ENCODE peak calls at places on chromosomes 1 and 21, in eight cellular contexts. One of them, this sample, is unnamed.
A peak's percentile ranks its signal among the peaks of the same experiment; 100 is the strongest.

GRCh38 chr1:211735208-211736170 is 60.1 kb upstream of the NEK2 start:
- DNase-seq in astrocyte of the spinal cord: peak; percentile 86
- DNase-seq in T-helper 9 cell: no peak
- DNase-seq in activated CD4-positive, alpha-beta T cell treated with anti-CD3 and anti-CD28 coated beads, Interleukin-2, amount 50 U/mL, for 48 hours: no peak
- DNase-seq in NCI-H146: no peak
- DNase-seq in GM04503: peak; percentile 75
- DNase-seq in HuH-7: no peak
- DNase-seq in GM10248: no peak
- DNase-seq in this sample: peak; percentile 95

GRCh38 chr1:87292684-87293493 is 35.8 kb upstream of the LMO4 start:
- DNase-seq in activated CD4-positive, alpha-beta T cell treated with anti-CD3 and anti-CD28 coated beads, Interleukin-2, amount 50 U/mL, for 48 hours: peak; percentile 65
- DNase-seq in GM10248: peak; percentile 48
- DNase-seq in GM04503: no peak
- DNase-seq in NCI-H146: peak; percentile 61
- DNase-seq in T-helper 9 cell: peak; percentile 58
- DNase-seq in astrocyte of the spinal cord: peak; percentile 62
- DNase-seq in HuH-7: peak; percentile 33
- DNase-seq in this sample: peak; percentile 74

GRCh38 chr1:109201123-109201703 is 12.5 kb upstream of the SARS1 start:
- DNase-seq in GM04503: peak; percentile 38
- DNase-seq in activated CD4-positive, alpha-beta T cell treated with anti-CD3 and anti-CD28 coated beads, Interleukin-2, amount 50 U/mL, for 48 hours: peak; percentile 84
- DNase-seq in GM10248: peak; percentile 75
- DNase-seq in astrocyte of the spinal cord: peak; percentile 87
- DNase-seq in NCI-H146: peak; percentile 20
- DNase-seq in HuH-7: peak; percentile 57
- DNase-seq in T-helper 9 cell: no peak
- DNase-seq in this sample: peak; percentile 98

GRCh38 chr1:154913242-154913641 is 23.3 kb downstream of the PMVK start:
- DNase-seq in GM04503: no peak
- DNase-seq in astrocyte of the spinal cord: no peak
- DNase-seq in NCI-H146: peak; percentile 41
- DNase-seq in HuH-7: no peak
- DNase-seq in activated CD4-positive, alpha-beta T cell treated with anti-CD3 and anti-CD28 coated beads, Interleukin-2, amount 50 U/mL, for 48 hours: no peak
- DNase-seq in GM10248: no peak
- DNase-seq in T-helper 9 cell: no peak
- DNase-seq in this sample: no peak

GRCh38 chr21:33871171-33871570 is 44.4 kb downstream of the ATP5PO start:
- DNase-seq in astrocyte of the spinal cord: peak; percentile 19
- DNase-seq in HuH-7: no peak
- DNase-seq in activated CD4-positive, alpha-beta T cell treated with anti-CD3 and anti-CD28 coated beads, Interleukin-2, amount 50 U/mL, for 48 hours: no peak
- DNase-seq in GM04503: no peak
- DNase-seq in NCI-H146: no peak
- DNase-seq in GM10248: no peak
- DNase-seq in T-helper 9 cell: no peak
- DNase-seq in this sample: no peak

GRCh38 chr1:160309183-160309535 is 24.2 kb upstream of the PEX19 start:
- DNase-seq in HuH-7: no peak
- DNase-seq in T-helper 9 cell: no peak
- DNase-seq in activated CD4-positive, alpha-beta T cell treated with anti-CD3 and anti-CD28 coated beads, Interleukin-2, amount 50 U/mL, for 48 hours: no peak
- DNase-seq in GM04503: no peak
- DNase-seq in astrocyte of the spinal cord: peak; percentile 25
- DNase-seq in NCI-H146: no peak
- DNase-seq in GM10248: no peak
- DNase-seq in this sample: peak; percentile 91

GRCh38 chr1:41242645-41243171 is 602 bp upstream of the SCMH1 start:
- DNase-seq in GM10248: no peak
- DNase-seq in GM04503: no peak
- DNase-seq in activated CD4-positive, alpha-beta T cell treated with anti-CD3 and anti-CD28 coated beads, Interleukin-2, amount 50 U/mL, for 48 hours: no peak
- DNase-seq in astrocyte of the spinal cord: no peak
- DNase-seq in T-helper 9 cell: peak; percentile 2
- DNase-seq in HuH-7: no peak
- DNase-seq in NCI-H146: peak; percentile 48
- DNase-seq in this sample: no peak

GRCh38 chr1:8303141-8303540 is 14.8 kb upstream of the SLC45A1 start:
- DNase-seq in GM04503: peak; percentile 25
- DNase-seq in HuH-7: no peak
- DNase-seq in GM10248: no peak
- DNase-seq in astrocyte of the spinal cord: peak; percentile 42
- DNase-seq in T-helper 9 cell: no peak
- DNase-seq in activated CD4-positive, alpha-beta T cell treated with anti-CD3 and anti-CD28 coated beads, Interleukin-2, amount 50 U/mL, for 48 hours: no peak
- DNase-seq in NCI-H146: no peak
- DNase-seq in this sample: no peak

GRCh38 chr1:28971980-28972771 is 57.8 kb downstream of the EPB41 start:
- DNase-seq in activated CD4-positive, alpha-beta T cell treated with anti-CD3 and anti-CD28 coated beads, Interleukin-2, amount 50 U/mL, for 48 hours: peak; percentile 30
- DNase-seq in astrocyte of the spinal cord: peak; percentile 92
- DNase-seq in GM10248: no peak
- DNase-seq in HuH-7: no peak
- DNase-seq in GM04503: peak; percentile 93
- DNase-seq in T-helper 9 cell: no peak
- DNase-seq in NCI-H146: no peak
- DNase-seq in this sample: peak; percentile 95

GRCh38 chr1:63674865-63675815 is 81.9 kb downstream of the PGM1 start:
- DNase-seq in astrocyte of the spinal cord: peak; percentile 33
- DNase-seq in T-helper 9 cell: no peak
- DNase-seq in GM04503: no peak
- DNase-seq in activated CD4-positive, alpha-beta T cell treated with anti-CD3 and anti-CD28 coated beads, Interleukin-2, amount 50 U/mL, for 48 hours: no peak
- DNase-seq in NCI-H146: no peak
- DNase-seq in GM10248: no peak
- DNase-seq in HuH-7: no peak
- DNase-seq in this sample: no peak

GRCh38 chr1:109776206-109776835 is 12.6 kb upstream of the EPS8L3 start:
- DNase-seq in HuH-7: no peak
- DNase-seq in T-helper 9 cell: no peak
- DNase-seq in activated CD4-positive, alpha-beta T cell treated with anti-CD3 and anti-CD28 coated beads, Interleukin-2, amount 50 U/mL, for 48 hours: no peak
- DNase-seq in astrocyte of the spinal cord: no peak
- DNase-seq in GM04503: no peak
- DNase-seq in NCI-H146: no peak
- DNase-seq in GM10248: no peak
- DNase-seq in this sample: no peak

GRCh38 chr1:212962509-212962908 is 12.2 kb downstream of the VASH2 start:
- DNase-seq in activated CD4-positive, alpha-beta T cell treated with anti-CD3 and anti-CD28 coated beads, Interleukin-2, amount 50 U/mL, for 48 hours: no peak
- DNase-seq in HuH-7: no peak
- DNase-seq in GM10248: no peak
- DNase-seq in GM04503: no peak
- DNase-seq in NCI-H146: no peak
- DNase-seq in T-helper 9 cell: no peak
- DNase-seq in astrocyte of the spinal cord: no peak
- DNase-seq in this sample: no peak

GRCh38 chr21:22346576-22346975 is 1348.4 kb downstream of the NCAM2 start:
- DNase-seq in activated CD4-positive, alpha-beta T cell treated with anti-CD3 and anti-CD28 coated beads, Interleukin-2, amount 50 U/mL, for 48 hours: no peak
- DNase-seq in GM10248: no peak
- DNase-seq in astrocyte of the spinal cord: no peak
- DNase-seq in GM04503: no peak
- DNase-seq in NCI-H146: peak; percentile 40
- DNase-seq in HuH-7: no peak
- DNase-seq in T-helper 9 cell: no peak
- DNase-seq in this sample: no peak

GRCh38 chr1:172906778-172907592 is 143.8 kb downstream of the TNFSF18 start:
- DNase-seq in NCI-H146: no peak
- DNase-seq in GM04503: peak; percentile 81
- DNase-seq in GM10248: no peak
- DNase-seq in astrocyte of the spinal cord: peak; percentile 89
- DNase-seq in T-helper 9 cell: no peak
- DNase-seq in HuH-7: no peak
- DNase-seq in activated CD4-positive, alpha-beta T cell treated with anti-CD3 and anti-CD28 coated beads, Interleukin-2, amount 50 U/mL, for 48 hours: no peak
- DNase-seq in this sample: peak; percentile 92

GRCh38 chr1:212213754-212214153 is 71.5 kb upstream of the PPP2R5A start:
- DNase-seq in astrocyte of the spinal cord: no peak
- DNase-seq in T-helper 9 cell: no peak
- DNase-seq in GM10248: no peak
- DNase-seq in activated CD4-positive, alpha-beta T cell treated with anti-CD3 and anti-CD28 coated beads, Interleukin-2, amount 50 U/mL, for 48 hours: no peak
- DNase-seq in HuH-7: peak; percentile 24
- DNase-seq in GM04503: no peak
- DNase-seq in NCI-H146: no peak
- DNase-seq in this sample: no peak

GRCh38 chr1:99003911-99004269 is 771 bp downstream of the PLPPR5 start:
- DNase-seq in GM10248: peak; percentile 4
- DNase-seq in NCI-H146: no peak
- DNase-seq in activated CD4-positive, alpha-beta T cell treated with anti-CD3 and anti-CD28 coated beads, Interleukin-2, amount 50 U/mL, for 48 hours: no peak
- DNase-seq in GM04503: no peak
- DNase-seq in T-helper 9 cell: no peak
- DNase-seq in astrocyte of the spinal cord: no peak
- DNase-seq in HuH-7: no peak
- DNase-seq in this sample: no peak

GRCh38 chr1:1785666-1786065 is 7.4 kb upstream of the NADK start:
- DNase-seq in astrocyte of the spinal cord: no peak
- DNase-seq in T-helper 9 cell: no peak
- DNase-seq in NCI-H146: no peak
- DNase-seq in GM10248: no peak
- DNase-seq in activated CD4-positive, alpha-beta T cell treated with anti-CD3 and anti-CD28 coated beads, Interleukin-2, amount 50 U/mL, for 48 hours: no peak
- DNase-seq in GM04503: no peak
- DNase-seq in HuH-7: no peak
- DNase-seq in this sample: no peak

GRCh38 chr1:30445449-30445848 is 277.9 kb downstream of the MATN1 start:
- DNase-seq in astrocyte of the spinal cord: no peak
- DNase-seq in NCI-H146: no peak
- DNase-seq in activated CD4-positive, alpha-beta T cell treated with anti-CD3 and anti-CD28 coated beads, Interleukin-2, amount 50 U/mL, for 48 hours: no peak
- DNase-seq in HuH-7: no peak
- DNase-seq in GM10248: no peak
- DNase-seq in GM04503: no peak
- DNase-seq in T-helper 9 cell: no peak
- DNase-seq in this sample: no peak

GRCh38 chr1:45880930-45881329 is 77.5 kb downstream of the MAST2 start:
- DNase-seq in T-helper 9 cell: no peak
- DNase-seq in astrocyte of the spinal cord: peak; percentile 45
- DNase-seq in activated CD4-positive, alpha-beta T cell treated with anti-CD3 and anti-CD28 coated beads, Interleukin-2, amount 50 U/mL, for 48 hours: no peak
- DNase-seq in NCI-H146: no peak
- DNase-seq in GM04503: peak; percentile 33
- DNase-seq in GM10248: no peak
- DNase-seq in HuH-7: no peak
- DNase-seq in this sample: peak; percentile 65

GRCh38 chr1:42880384-42880783 is 34.0 kb downstream of the ZNF691 start:
- DNase-seq in GM04503: no peak
- DNase-seq in HuH-7: no peak
- DNase-seq in GM10248: no peak
- DNase-seq in NCI-H146: no peak
- DNase-seq in astrocyte of the spinal cord: no peak
- DNase-seq in T-helper 9 cell: no peak
- DNase-seq in activated CD4-positive, alpha-beta T cell treated with anti-CD3 and anti-CD28 coated beads, Interleukin-2, amount 50 U/mL, for 48 hours: no peak
- DNase-seq in this sample: no peak

GRCh38 chr1:55519937-55520683 is 304.9 kb upstream of the USP24 start:
- DNase-seq in GM10248: no peak
- DNase-seq in astrocyte of the spinal cord: no peak
- DNase-seq in GM04503: no peak
- DNase-seq in activated CD4-positive, alpha-beta T cell treated with anti-CD3 and anti-CD28 coated beads, Interleukin-2, amount 50 U/mL, for 48 hours: no peak
- DNase-seq in NCI-H146: no peak
- DNase-seq in T-helper 9 cell: no peak
- DNase-seq in HuH-7: no peak
- DNase-seq in this sample: peak; percentile 21

GRCh38 chr1:176119549-176119948 is 87.5 kb downstream of the COP1 start:
- DNase-seq in HuH-7: peak; percentile 12
- DNase-seq in GM04503: no peak
- DNase-seq in NCI-H146: no peak
- DNase-seq in GM10248: peak; percentile 11
- DNase-seq in T-helper 9 cell: no peak
- DNase-seq in astrocyte of the spinal cord: no peak
- DNase-seq in activated CD4-positive, alpha-beta T cell treated with anti-CD3 and anti-CD28 coated beads, Interleukin-2, amount 50 U/mL, for 48 hours: no peak
- DNase-seq in this sample: peak; percentile 51

GRCh38 chr21:45320991-45321656 is 33.4 kb upstream of the POFUT2 start:
- DNase-seq in GM10248: no peak
- DNase-seq in activated CD4-positive, alpha-beta T cell treated with anti-CD3 and anti-CD28 coated beads, Interleukin-2, amount 50 U/mL, for 48 hours: no peak
- DNase-seq in NCI-H146: no peak
- DNase-seq in T-helper 9 cell: no peak
- DNase-seq in GM04503: no peak
- DNase-seq in astrocyte of the spinal cord: no peak
- DNase-seq in HuH-7: no peak
- DNase-seq in this sample: no peak

GRCh38 chr1:10738125-10738746 is 58.2 kb downstream of the CASZ1 start:
- DNase-seq in T-helper 9 cell: no peak
- DNase-seq in activated CD4-positive, alpha-beta T cell treated with anti-CD3 and anti-CD28 coated beads, Interleukin-2, amount 50 U/mL, for 48 hours: no peak
- DNase-seq in GM10248: no peak
- DNase-seq in NCI-H146: no peak
- DNase-seq in HuH-7: no peak
- DNase-seq in astrocyte of the spinal cord: no peak
- DNase-seq in GM04503: no peak
- DNase-seq in this sample: no peak

GRCh38 chr1:228646717-228647522 is 88.4 kb upstream of the RHOU start:
- DNase-seq in activated CD4-positive, alpha-beta T cell treated with anti-CD3 and anti-CD28 coated beads, Interleukin-2, amount 50 U/mL, for 48 hours: peak; percentile 54
- DNase-seq in astrocyte of the spinal cord: peak; percentile 19
- DNase-seq in NCI-H146: peak; percentile 49
- DNase-seq in GM10248: peak; percentile 33
- DNase-seq in HuH-7: peak; percentile 29
- DNase-seq in T-helper 9 cell: peak; percentile 15
- DNase-seq in GM04503: peak; percentile 44
- DNase-seq in this sample: peak; percentile 75

GRCh38 chr1:17684810-17685209 is 70.3 kb upstream of the ACTL8 start:
- DNase-seq in astrocyte of the spinal cord: no peak
- DNase-seq in NCI-H146: no peak
- DNase-seq in GM10248: no peak
- DNase-seq in GM04503: no peak
- DNase-seq in HuH-7: no peak
- DNase-seq in activated CD4-positive, alpha-beta T cell treated with anti-CD3 and anti-CD28 coated beads, Interleukin-2, amount 50 U/mL, for 48 hours: no peak
- DNase-seq in T-helper 9 cell: no peak
- DNase-seq in this sample: no peak

GRCh38 chr1:154445040-154445472 is 39.9 kb downstream of the IL6R start:
- DNase-seq in NCI-H146: no peak
- DNase-seq in astrocyte of the spinal cord: peak; percentile 81
- DNase-seq in activated CD4-positive, alpha-beta T cell treated with anti-CD3 and anti-CD28 coated beads, Interleukin-2, amount 50 U/mL, for 48 hours: peak; percentile 60
- DNase-seq in HuH-7: no peak
- DNase-seq in T-helper 9 cell: no peak
- DNase-seq in GM10248: peak; percentile 66
- DNase-seq in GM04503: no peak
- DNase-seq in this sample: peak; percentile 90

GRCh38 chr1:2169200-2169836 is 25.3 kb downstream of the FAAP20 start:
- DNase-seq in astrocyte of the spinal cord: no peak
- DNase-seq in GM10248: no peak
- DNase-seq in NCI-H146: no peak
- DNase-seq in activated CD4-positive, alpha-beta T cell treated with anti-CD3 and anti-CD28 coated beads, Interleukin-2, amount 50 U/mL, for 48 hours: no peak
- DNase-seq in HuH-7: no peak
- DNase-seq in T-helper 9 cell: no peak
- DNase-seq in GM04503: no peak
- DNase-seq in this sample: no peak

GRCh38 chr1:231931846-231932454 is 305.4 kb downstream of the DISC1 start:
- DNase-seq in GM04503: no peak
- DNase-seq in activated CD4-positive, alpha-beta T cell treated with anti-CD3 and anti-CD28 coated beads, Interleukin-2, amount 50 U/mL, for 48 hours: peak; percentile 71
- DNase-seq in HuH-7: no peak
- DNase-seq in NCI-H146: peak; percentile 41
- DNase-seq in astrocyte of the spinal cord: no peak
- DNase-seq in T-helper 9 cell: peak; percentile 13
- DNase-seq in GM10248: peak; percentile 22
- DNase-seq in this sample: no peak

GRCh38 chr1:40130892-40131291 is 30.3 kb upstream of the RLF start:
- DNase-seq in T-helper 9 cell: no peak
- DNase-seq in astrocyte of the spinal cord: no peak
- DNase-seq in NCI-H146: no peak
- DNase-seq in HuH-7: no peak
- DNase-seq in GM10248: no peak
- DNase-seq in GM04503: no peak
- DNase-seq in activated CD4-positive, alpha-beta T cell treated with anti-CD3 and anti-CD28 coated beads, Interleukin-2, amount 50 U/mL, for 48 hours: no peak
- DNase-seq in this sample: no peak

This sample was measured in GM23248.